ENCODE peak calls at places on chromosome 12, in four cellular contexts. U is choroid plexus epithelial cell, V is DND-41, Q is fibroblast of pulmonary artery. J is an unnamed sample.

GRCh38 chr12:30417697-30418231 is 277.9 kb downstream of the IPO8 start:
- DNase-seq in U (peak), V (no peak), Q (peak), J (peak)

GRCh38 chr12:29314421-29314820 is 66.6 kb downstream of the ERGIC2 start:
- DNase-seq in U (no peak), V (no peak), Q (peak), J (no peak)

GRCh38 chr12:128572311-128572810 is 251.4 kb downstream of the SLC15A4 start:
- DNase-seq in U (no peak), V (no peak), Q (no peak), J (no peak)

GRCh38 chr12:76085159-76085868 is 829 bp upstream of the NAP1L1 start:
- DNase-seq in U (peak), Q (peak), V (peak), J (no peak)

GRCh38 chr12:93645702-93646101 is 31.5 kb upstream of the CRADD start:
- DNase-seq in U (peak), Q (peak), V (no peak), J (peak)

GRCh38 chr12:1879633-1880032 is 38.8 kb downstream of the CACNA2D4 start:
- DNase-seq in V (no peak), U (no peak), Q (no peak), J (no peak)

GRCh38 chr12:3247596-3248270 is 170.6 kb downstream of the TSPAN9 start:
- DNase-seq in U (no peak), V (no peak), Q (no peak), J (no peak)

GRCh38 chr12:17017402-17017801 is 411.4 kb upstream of the LMO3 start:
- DNase-seq in Q (no peak), V (no peak), U (no peak), J (no peak)

GRCh38 chr12:34400423-34400881 is 378.2 kb downstream of the ALG10 start:
- DNase-seq in U (no peak), V (no peak), Q (no peak), J (no peak)

GRCh38 chr12:83318386-83318971 is 631.8 kb downstream of the TMTC2 start:
- DNase-seq in V (no peak), Q (no peak), U (peak), J (no peak)

GRCh38 chr12:66321433-66321832 is 19.1 kb downstream of the HELB start:
- DNase-seq in U (peak), Q (peak), V (no peak), J (no peak)

GRCh38 chr12:92134638-92135274 is 10.9 kb downstream of the BTG1 start:
- DNase-seq in U (peak), Q (peak), V (no peak), J (peak)

GRCh38 chr12:56258068-56258819 is at the start of gene ANKRD52:
- DNase-seq in U (peak), Q (peak), V (peak), J (peak)

GRCh38 chr12:115597157-115597712 is 680.3 kb downstream of the MED13L start:
- DNase-seq in V (peak), Q (peak), U (peak), J (peak)

GRCh38 chr12:123120452-123121166 is 30.3 kb downstream of the PITPNM2 start:
- DNase-seq in Q (no peak), V (no peak), U (no peak), J (no peak)

GRCh38 chr12:98698603-98699463 is 53.7 kb downstream of the APAF1 start:
- DNase-seq in Q (peak), V (peak), U (peak), J (peak)

GRCh38 chr12:119328111-119328510 is 6.4 kb upstream of the CCDC60 start:
- DNase-seq in Q (no peak), V (peak), U (no peak), J (no peak)

GRCh38 chr12:111741235-111741812 is 25.4 kb upstream of the ALDH2 start:
- DNase-seq in Q (peak), U (peak), V (no peak), J (no peak)

GRCh38 chr12:67750528-67751183 is 102.1 kb downstream of the DYRK2 start:
- DNase-seq in U (no peak), Q (no peak), V (no peak), J (no peak)

GRCh38 chr12:48247181-48247966 is 44.3 kb upstream of the OR10AD1 start:
- DNase-seq in U (no peak), Q (no peak), V (no peak), J (no peak)

GRCh38 chr12:130862161-130862560 is 9.7 kb upstream of the RAN start:
- DNase-seq in V (no peak), Q (no peak), U (no peak), J (no peak)

GRCh38 chr12:12810507-12811143 is 2.5 kb upstream of the DDX47 start:
- DNase-seq in Q (no peak), V (no peak), U (no peak), J (no peak)

GRCh38 chr12:80701388-80701787 is 6.0 kb upstream of the MYF6 start:
- DNase-seq in Q (no peak), U (no peak), V (no peak), J (peak)

GRCh38 chr12:103053089-103053488 is 95.6 kb downstream of the ASCL1 start:
- DNase-seq in V (no peak), Q (no peak), U (no peak), J (no peak)
- TF ChIP-seq CTCF in V (no peak), Q (no peak), U (no peak), J (no peak)

DNA sequence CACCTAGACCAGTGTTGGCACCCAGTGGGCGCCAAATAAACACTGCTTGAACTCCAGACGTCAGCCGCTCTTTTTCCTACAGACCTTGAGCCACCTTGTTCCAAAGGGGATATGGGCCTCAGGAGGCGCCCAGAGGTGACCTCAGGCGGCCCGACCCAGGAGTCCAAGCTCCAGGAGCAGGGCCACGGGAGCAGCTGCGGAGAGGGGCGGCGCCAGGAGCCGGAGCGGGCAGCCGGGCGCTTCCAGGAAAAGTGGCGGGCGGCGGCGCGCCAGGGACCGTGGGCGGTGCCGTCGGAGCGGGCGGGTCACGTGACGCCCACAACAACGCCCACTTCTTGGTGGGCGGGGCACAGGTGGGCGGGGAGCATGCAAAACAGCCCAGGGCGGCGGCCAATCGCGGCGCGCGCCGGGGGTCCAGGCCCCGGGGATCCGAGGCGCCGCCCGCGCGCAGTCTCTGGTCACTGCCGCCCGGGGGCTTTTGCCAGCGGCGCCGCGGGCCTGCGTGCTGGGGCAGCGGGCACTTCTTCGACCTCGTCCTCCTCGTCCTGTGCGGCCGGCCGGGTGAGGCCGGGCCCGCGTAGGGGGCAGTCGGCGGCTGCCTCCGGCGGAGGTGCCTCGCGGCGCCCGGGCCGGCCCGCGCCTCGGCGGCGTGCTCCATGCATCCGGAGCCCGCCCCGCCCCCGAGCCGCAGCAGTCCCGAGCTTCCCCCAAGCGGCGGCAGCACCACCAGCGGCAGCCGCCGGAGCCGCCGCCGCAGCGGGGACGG is at the start of gene ORAI1:
- DNase-seq in V (peak), Q (peak), U (peak), J (peak)
- TF ChIP-seq CTCF in V (peak), Q (no peak), U (no peak), J (no peak)

GRCh38 chr12:49823951-49824350 is 4.3 kb downstream of the NCKAP5L start:
- DNase-seq in Q (no peak), U (no peak), V (no peak), J (no peak)
- TF ChIP-seq CTCF in Q (no peak), U (no peak), V (no peak), J (no peak)

GRCh38 chr12:54213084-54213483 is 24.3 kb upstream of the SMUG1 start:
- DNase-seq in U (no peak), Q (no peak), V (no peak), J (no peak)
- TF ChIP-seq CTCF in U (no peak), Q (no peak), V (no peak), J (peak)

DNA sequence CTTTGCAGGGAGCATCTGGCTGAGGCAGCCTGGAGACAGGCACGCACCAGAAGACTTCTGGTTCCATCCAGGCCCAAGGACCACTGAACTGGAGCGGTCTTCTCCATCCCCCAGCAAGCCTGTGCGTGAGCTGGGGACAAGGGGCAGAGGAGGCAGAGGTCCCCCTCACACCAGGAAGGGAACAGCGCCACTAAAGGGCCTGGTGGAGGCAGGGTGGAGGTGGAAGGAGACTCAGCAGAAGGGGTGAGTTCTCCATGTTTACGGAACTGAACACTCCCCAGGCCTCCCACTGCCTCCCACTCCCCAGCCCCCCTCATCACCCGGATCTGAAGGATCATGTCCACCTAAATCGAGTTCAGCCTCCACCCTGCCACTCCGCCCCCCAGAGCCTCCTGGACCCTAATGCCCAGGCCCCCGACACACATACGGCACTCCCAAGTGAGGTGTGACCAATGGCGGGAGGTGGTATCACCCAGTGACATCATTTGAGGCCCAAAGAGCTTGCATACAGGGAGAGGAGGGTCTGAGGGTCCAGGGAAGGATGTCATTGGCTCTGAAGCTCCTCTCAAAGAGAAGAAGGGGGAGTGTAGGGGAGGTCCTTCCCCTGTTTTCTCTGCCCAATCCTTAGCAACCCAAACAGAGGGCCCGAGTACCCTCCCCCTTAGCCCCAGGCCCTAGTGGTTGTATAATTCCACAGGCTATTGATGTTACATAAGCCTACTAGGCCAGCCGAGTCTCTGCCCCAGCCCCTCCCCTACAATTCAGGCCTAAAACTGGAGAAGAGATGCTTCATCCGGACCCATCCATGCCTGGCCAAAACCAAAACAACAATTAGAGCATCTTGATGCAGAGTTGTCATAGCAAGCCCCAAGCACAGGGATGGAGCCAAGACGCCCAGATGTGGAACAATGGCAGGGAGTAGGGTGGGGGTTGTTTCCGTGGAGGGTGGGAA is 1.0 kb downstream of the FAIM2 start:
- DNase-seq in Q (no peak), V (no peak), U (no peak), J (no peak)
- TF ChIP-seq CTCF in Q (no peak), V (no peak), U (no peak), J (no peak)

GRCh38 chr12:104828015-104828414 is 130.1 kb downstream of the SLC41A2 start:
- DNase-seq in Q (no peak), U (no peak), V (no peak), J (no peak)

GRCh38 chr12:104823985-104824441 is 134.1 kb downstream of the SLC41A2 start:
- DNase-seq in Q (no peak), V (no peak), U (no peak), J (no peak)

GRCh38 chr12:104825408-104825807 is 132.7 kb downstream of the SLC41A2 start:
- DNase-seq in V (no peak), Q (peak), U (peak), J (no peak)

DNA sequence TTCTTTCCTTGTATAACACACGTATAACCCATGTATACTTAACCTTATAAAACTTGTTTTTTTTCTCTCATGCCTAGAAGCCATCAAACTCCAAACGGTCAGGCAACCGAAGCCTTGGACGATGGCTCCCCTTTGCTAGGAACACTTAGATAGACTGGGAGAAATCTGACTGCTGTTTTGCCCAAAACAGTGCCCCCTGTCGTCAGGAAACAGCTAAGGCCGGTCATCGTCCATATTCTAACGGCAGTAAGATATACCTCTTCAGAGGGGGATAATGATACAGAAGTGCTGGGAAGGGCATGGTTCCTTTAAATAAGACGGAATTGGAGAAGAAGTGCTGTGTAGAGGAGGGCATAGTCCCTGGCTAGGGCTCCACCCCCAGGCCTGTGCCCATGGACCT is 130.5 kb downstream of the SLC41A2 start:
- DNase-seq in U (peak), V (no peak), Q (peak), J (no peak)
- TF ChIP-seq CTCF in U (peak), V (peak), Q (peak), J (peak)

GRCh38 chr12:14408208-14408607 is 42.7 kb downstream of the ATF7IP start:
- DNase-seq in V (no peak), U (peak), Q (peak), J (peak)
- TF ChIP-seq CTCF in V (no peak), U (no peak), Q (no peak), J (no peak)

DNA sequence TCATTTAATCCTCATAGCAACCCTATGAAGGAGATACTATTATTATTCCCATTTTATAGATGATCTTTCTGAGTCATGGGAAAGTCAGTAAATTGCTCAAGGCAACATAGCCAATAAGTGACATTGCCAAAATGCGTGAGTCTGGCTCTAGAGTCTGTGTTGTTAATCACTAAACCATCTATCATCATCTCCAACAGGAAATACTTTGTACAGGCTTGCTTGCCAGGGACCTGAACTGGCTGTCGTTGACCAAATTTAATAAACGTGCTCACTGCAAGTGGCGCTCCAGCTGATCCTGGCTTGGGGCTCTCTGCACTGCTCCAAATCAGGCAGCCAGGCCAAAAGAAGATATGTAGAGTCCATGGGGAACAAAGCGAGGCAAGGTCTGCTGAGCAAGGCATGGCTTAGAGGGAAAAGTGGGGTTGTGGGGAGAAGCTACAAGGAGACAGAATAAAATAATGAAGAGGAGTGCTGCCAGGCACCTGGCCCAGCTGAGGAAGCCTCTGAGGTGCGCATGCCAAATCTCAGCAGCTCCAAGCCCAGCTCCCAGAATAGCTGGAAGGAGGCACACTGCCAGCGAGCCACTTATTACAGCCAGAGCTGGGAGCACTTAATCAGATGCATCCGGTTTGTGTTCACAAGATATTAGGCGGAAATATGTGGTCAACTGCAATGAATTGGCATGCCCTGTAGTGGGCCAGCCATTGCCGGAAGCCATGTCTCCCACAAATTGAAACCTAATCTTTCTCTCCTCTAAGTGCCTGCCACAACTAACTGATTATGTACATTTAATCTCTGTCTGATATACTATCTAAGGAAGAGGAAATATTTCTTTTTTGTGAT is 43.3 kb upstream of the PTPRO start:
- DNase-seq in U (peak), Q (peak), V (no peak), J (peak)
- TF ChIP-seq CTCF in U (no peak), Q (peak), V (no peak), J (no peak)

GRCh38 chr12:85955127-85955526 is 81.0 kb downstream of the NTS start:
- DNase-seq in U (peak), V (no peak), Q (peak), J (no peak)
- TF ChIP-seq CTCF in U (peak), V (no peak), Q (peak), J (peak)

GRCh38 chr12:20604408-20604807 is 90.7 kb upstream of the SLCO1C1 start:
- DNase-seq in U (no peak), Q (no peak), V (no peak), J (no peak)

GRCh38 chr12:20602671-20603402 is 92.3 kb upstream of the SLCO1C1 start:
- DNase-seq in U (peak), Q (peak), V (no peak), J (peak)

GRCh38 chr12:20596036-20596435 is 99.1 kb upstream of the SLCO1C1 start:
- DNase-seq in V (no peak), U (no peak), Q (peak), J (no peak)

GRCh38 chr12:20599757-20600156 is 95.4 kb upstream of the SLCO1C1 start:
- DNase-seq in V (no peak), U (no peak), Q (no peak), J (peak)

DNA sequence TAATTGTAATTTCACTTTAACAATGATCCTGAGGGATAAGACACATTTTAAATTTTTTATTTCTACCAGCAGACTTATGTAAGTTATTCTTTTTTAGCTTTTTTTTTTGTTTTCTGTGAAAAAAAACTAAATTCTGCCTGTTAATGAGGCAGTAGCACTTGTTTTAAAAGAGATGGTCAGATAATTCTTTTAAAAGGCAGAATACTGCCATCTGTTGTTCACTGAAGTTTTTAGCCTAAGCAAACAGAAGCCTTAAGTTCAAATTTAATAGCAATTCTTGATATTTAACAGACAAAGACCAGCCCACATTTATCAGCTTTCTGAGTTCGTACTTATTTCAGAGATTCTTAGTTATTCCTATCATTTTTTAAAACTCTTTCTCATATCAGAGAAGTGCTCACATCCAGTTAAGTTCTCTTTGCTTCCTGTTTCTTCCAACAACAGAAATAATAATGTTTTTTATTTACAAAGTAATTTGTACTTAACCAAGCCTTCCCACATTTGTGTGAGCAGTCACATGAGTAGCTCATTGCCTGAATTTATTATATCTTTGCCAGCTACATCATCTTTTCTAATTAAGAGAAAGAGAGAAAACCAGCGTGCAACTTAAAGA is 93.4 kb upstream of the SLCO1C1 start:
- DNase-seq in U (peak), V (no peak), Q (peak), J (peak)
- TF ChIP-seq CTCF in U (peak), V (peak), Q (peak), J (peak)